ENCODE peak calls at places on chromosomes 5 and 9, in five cellular contexts. One of them, this sample, is unnamed.

GRCh38 chr5:134582281-134582680 is 50.3 kb downstream of the SAR1B start:
- DNase-seq in AG04450: no peak
- DNase-seq in choroid plexus epithelial cell: no peak
- DNase-seq in CD8-positive, alpha-beta T cell: no peak
- DNase-seq in right lobe of liver: no peak
- DNase-seq in this sample: no peak

GRCh38 chr9:125439434-125440272 is 178.0 kb downstream of the GAPVD1 start:
- DNase-seq in AG04450: no peak
- DNase-seq in choroid plexus epithelial cell: no peak
- DNase-seq in CD8-positive, alpha-beta T cell: no peak
- DNase-seq in right lobe of liver: no peak
- DNase-seq in this sample: no peak

GRCh38 chr5:137250421-137250820 is 248.7 kb downstream of the SPOCK1 start:
- DNase-seq in AG04450: no peak
- DNase-seq in choroid plexus epithelial cell: no peak
- DNase-seq in CD8-positive, alpha-beta T cell: no peak
- DNase-seq in right lobe of liver: no peak
- DNase-seq in this sample: no peak

GRCh38 chr5:329106-329757 is 7.7 kb downstream of the AHRR start:
- DNase-seq in AG04450: no peak
- DNase-seq in choroid plexus epithelial cell: no peak
- DNase-seq in CD8-positive, alpha-beta T cell: no peak
- DNase-seq in right lobe of liver: no peak
- DNase-seq in this sample: no peak

GRCh38 chr5:124420952-124421351 is 325.5 kb downstream of the ZNF608 start:
- DNase-seq in AG04450: no peak
- DNase-seq in choroid plexus epithelial cell: no peak
- DNase-seq in CD8-positive, alpha-beta T cell: no peak
- DNase-seq in right lobe of liver: no peak
- DNase-seq in this sample: no peak

GRCh38 chr5:8333977-8334376 is 465.0 kb downstream of the MTRR start:
- DNase-seq in AG04450: no peak
- DNase-seq in choroid plexus epithelial cell: peak
- DNase-seq in CD8-positive, alpha-beta T cell: no peak
- DNase-seq in right lobe of liver: no peak
- DNase-seq in this sample: no peak

GRCh38 chr9:127300886-127301447 is 36.4 kb downstream of the GARNL3 start:
- DNase-seq in AG04450: no peak
- DNase-seq in choroid plexus epithelial cell: no peak
- DNase-seq in CD8-positive, alpha-beta T cell: no peak
- DNase-seq in right lobe of liver: no peak
- DNase-seq in this sample: no peak

GRCh38 chr5:79886456-79886855 is 104.6 kb downstream of the MTX3 start:
- DNase-seq in AG04450: no peak
- DNase-seq in choroid plexus epithelial cell: no peak
- DNase-seq in CD8-positive, alpha-beta T cell: no peak
- DNase-seq in right lobe of liver: no peak
- DNase-seq in this sample: no peak

GRCh38 chr5:163953883-163954282 is 448.5 kb downstream of the MAT2B start:
- DNase-seq in AG04450: no peak
- DNase-seq in choroid plexus epithelial cell: no peak
- DNase-seq in CD8-positive, alpha-beta T cell: no peak
- DNase-seq in right lobe of liver: no peak
- DNase-seq in this sample: no peak

GRCh38 chr9:127955294-127956015 is 17.8 kb upstream of the DPM2 start:
- DNase-seq in AG04450: no peak
- DNase-seq in choroid plexus epithelial cell: no peak
- DNase-seq in CD8-positive, alpha-beta T cell: peak
- DNase-seq in right lobe of liver: peak
- DNase-seq in this sample: no peak

GRCh38 chr9:27003406-27004147 is 1.9 kb downstream of the LRRC19 start:
- DNase-seq in AG04450: no peak
- DNase-seq in choroid plexus epithelial cell: no peak
- DNase-seq in CD8-positive, alpha-beta T cell: no peak
- DNase-seq in right lobe of liver: no peak
- DNase-seq in this sample: no peak

GRCh38 chr5:15249152-15249551 is 250.8 kb upstream of the FBXL7 start:
- DNase-seq in AG04450: peak
- DNase-seq in choroid plexus epithelial cell: peak
- DNase-seq in CD8-positive, alpha-beta T cell: no peak
- DNase-seq in right lobe of liver: no peak
- DNase-seq in this sample: peak

GRCh38 chr5:111469293-111469896 is 42.9 kb downstream of the STARD4 start:
- DNase-seq in AG04450: no peak
- DNase-seq in choroid plexus epithelial cell: no peak
- DNase-seq in CD8-positive, alpha-beta T cell: no peak
- DNase-seq in right lobe of liver: no peak
- DNase-seq in this sample: no peak

GRCh38 chr5:33370135-33370472 is 70.7 kb upstream of the TARS1 start:
- DNase-seq in AG04450: peak
- DNase-seq in choroid plexus epithelial cell: peak
- DNase-seq in CD8-positive, alpha-beta T cell: no peak
- DNase-seq in right lobe of liver: no peak
- DNase-seq in this sample: peak

GRCh38 chr5:52657231-52657645 is 130.5 kb upstream of the ITGA1 start:
- DNase-seq in AG04450: peak
- DNase-seq in choroid plexus epithelial cell: peak
- DNase-seq in CD8-positive, alpha-beta T cell: no peak
- DNase-seq in right lobe of liver: no peak
- DNase-seq in this sample: no peak

GRCh38 chr9:36905101-36906066 is 128.7 kb downstream of the PAX5 start:
- DNase-seq in AG04450: no peak
- DNase-seq in choroid plexus epithelial cell: no peak
- DNase-seq in CD8-positive, alpha-beta T cell: no peak
- DNase-seq in right lobe of liver: no peak
- DNase-seq in this sample: no peak

GRCh38 chr9:81596671-81597426 is 92.5 kb downstream of the TLE1 start:
- DNase-seq in AG04450: no peak
- DNase-seq in choroid plexus epithelial cell: no peak
- DNase-seq in CD8-positive, alpha-beta T cell: no peak
- DNase-seq in right lobe of liver: no peak
- DNase-seq in this sample: no peak

GRCh38 chr5:180785794-180786221 is 16.8 kb downstream of the MGAT1 start:
- DNase-seq in AG04450: peak
- DNase-seq in choroid plexus epithelial cell: peak
- DNase-seq in CD8-positive, alpha-beta T cell: no peak
- DNase-seq in right lobe of liver: no peak
- DNase-seq in this sample: no peak

GRCh38 chr9:76725181-76725580 is 39.1 kb upstream of the PCA3 start:
- DNase-seq in AG04450: no peak
- DNase-seq in choroid plexus epithelial cell: no peak
- DNase-seq in CD8-positive, alpha-beta T cell: no peak
- DNase-seq in right lobe of liver: no peak
- DNase-seq in this sample: no peak

GRCh38 chr5:55855509-55855908 is 4.4 kb downstream of the IL31RA start:
- DNase-seq in AG04450: no peak
- DNase-seq in choroid plexus epithelial cell: peak
- DNase-seq in CD8-positive, alpha-beta T cell: no peak
- DNase-seq in right lobe of liver: no peak
- DNase-seq in this sample: no peak

GRCh38 chr5:163565931-163566608 is 60.7 kb downstream of the MAT2B start:
- DNase-seq in AG04450: no peak
- DNase-seq in choroid plexus epithelial cell: peak
- DNase-seq in CD8-positive, alpha-beta T cell: peak
- DNase-seq in right lobe of liver: peak
- DNase-seq in this sample: no peak

GRCh38 chr9:89448381-89448780 is 49.5 kb downstream of the SEMA4D start:
- DNase-seq in AG04450: no peak
- DNase-seq in choroid plexus epithelial cell: no peak
- DNase-seq in CD8-positive, alpha-beta T cell: peak
- DNase-seq in right lobe of liver: no peak
- DNase-seq in this sample: no peak

GRCh38 chr9:137534256-137535119 is 15.7 kb downstream of the PNPLA7 start:
- DNase-seq in AG04450: no peak
- DNase-seq in choroid plexus epithelial cell: peak
- DNase-seq in CD8-positive, alpha-beta T cell: no peak
- DNase-seq in right lobe of liver: no peak
- DNase-seq in this sample: no peak

GRCh38 chr5:143506881-143507552 is 103.5 kb upstream of the NR3C1 start:
- DNase-seq in AG04450: peak
- DNase-seq in choroid plexus epithelial cell: peak
- DNase-seq in CD8-positive, alpha-beta T cell: no peak
- DNase-seq in right lobe of liver: no peak
- DNase-seq in this sample: peak

GRCh38 chr5:146388418-146388817 is 49.8 kb downstream of the POU4F3 start:
- DNase-seq in AG04450: no peak
- DNase-seq in choroid plexus epithelial cell: peak
- DNase-seq in CD8-positive, alpha-beta T cell: no peak
- DNase-seq in right lobe of liver: no peak
- DNase-seq in this sample: peak

GRCh38 chr5:141814064-141814982 is 63.9 kb downstream of the PCDH1 start:
- DNase-seq in AG04450: no peak
- DNase-seq in choroid plexus epithelial cell: peak
- DNase-seq in CD8-positive, alpha-beta T cell: peak
- DNase-seq in right lobe of liver: peak
- DNase-seq in this sample: no peak

GRCh38 chr9:74940600-74940999 is 12.1 kb downstream of the C9orf40 start:
- DNase-seq in AG04450: no peak
- DNase-seq in choroid plexus epithelial cell: no peak
- DNase-seq in CD8-positive, alpha-beta T cell: no peak
- DNase-seq in right lobe of liver: no peak
- DNase-seq in this sample: no peak

GRCh38 chr5:128536229-128536860 is 1.7 kb downstream of the FBN2 start:
- DNase-seq in AG04450: no peak
- DNase-seq in choroid plexus epithelial cell: peak
- DNase-seq in CD8-positive, alpha-beta T cell: no peak
- DNase-seq in right lobe of liver: no peak
- DNase-seq in this sample: no peak

GRCh38 chr9:1536522-1537170 is 478.5 kb upstream of the SMARCA2 start:
- DNase-seq in AG04450: no peak
- DNase-seq in choroid plexus epithelial cell: no peak
- DNase-seq in CD8-positive, alpha-beta T cell: no peak
- DNase-seq in right lobe of liver: no peak
- DNase-seq in this sample: no peak

GRCh38 chr5:131525805-131526204 is 109.2 kb downstream of the RAPGEF6 start:
- DNase-seq in AG04450: no peak
- DNase-seq in choroid plexus epithelial cell: no peak
- DNase-seq in CD8-positive, alpha-beta T cell: no peak
- DNase-seq in right lobe of liver: no peak
- DNase-seq in this sample: no peak

GRCh38 chr9:74946686-74947085 is 6.0 kb downstream of the C9orf40 start:
- DNase-seq in AG04450: no peak
- DNase-seq in choroid plexus epithelial cell: no peak
- DNase-seq in CD8-positive, alpha-beta T cell: no peak
- DNase-seq in right lobe of liver: no peak
- DNase-seq in this sample: no peak

GRCh38 chr5:45113726-45114125 is 305.0 kb downstream of the MRPS30 start:
- DNase-seq in AG04450: no peak
- DNase-seq in choroid plexus epithelial cell: no peak
- DNase-seq in CD8-positive, alpha-beta T cell: no peak
- DNase-seq in right lobe of liver: no peak
- DNase-seq in this sample: no peak

GRCh38 chr5:62340392-62340791 is 34.4 kb downstream of the KIF2A start:
- DNase-seq in AG04450: no peak
- DNase-seq in choroid plexus epithelial cell: peak
- DNase-seq in CD8-positive, alpha-beta T cell: no peak
- DNase-seq in right lobe of liver: no peak
- DNase-seq in this sample: no peak

GRCh38 chr5:156819967-156820581 is 30.0 kb upstream of the PPP1R2B start:
- DNase-seq in AG04450: no peak
- DNase-seq in choroid plexus epithelial cell: no peak
- DNase-seq in CD8-positive, alpha-beta T cell: no peak
- DNase-seq in right lobe of liver: no peak
- DNase-seq in this sample: no peak

GRCh38 chr5:156812959-156813358 is 37.1 kb upstream of the PPP1R2B start:
- DNase-seq in AG04450: no peak
- DNase-seq in choroid plexus epithelial cell: no peak
- DNase-seq in CD8-positive, alpha-beta T cell: no peak
- DNase-seq in right lobe of liver: no peak
- DNase-seq in this sample: no peak

GRCh38 chr5:156819537-156819936 is 30.6 kb upstream of the PPP1R2B start:
- DNase-seq in AG04450: no peak
- DNase-seq in choroid plexus epithelial cell: no peak
- DNase-seq in CD8-positive, alpha-beta T cell: no peak
- DNase-seq in right lobe of liver: no peak
- DNase-seq in this sample: no peak

GRCh38 chr5:156815988-156816599 is 34.0 kb upstream of the PPP1R2B start:
- DNase-seq in AG04450: no peak
- DNase-seq in choroid plexus epithelial cell: peak
- DNase-seq in CD8-positive, alpha-beta T cell: no peak
- DNase-seq in right lobe of liver: no peak
- DNase-seq in this sample: no peak
- TF ChIP-seq CTCF in AG04450: peak
- TF ChIP-seq CTCF in choroid plexus epithelial cell: peak
- TF ChIP-seq CTCF in CD8-positive, alpha-beta T cell: no peak
- TF ChIP-seq CTCF in right lobe of liver: peak
- TF ChIP-seq CTCF in this sample: peak

DNA sequence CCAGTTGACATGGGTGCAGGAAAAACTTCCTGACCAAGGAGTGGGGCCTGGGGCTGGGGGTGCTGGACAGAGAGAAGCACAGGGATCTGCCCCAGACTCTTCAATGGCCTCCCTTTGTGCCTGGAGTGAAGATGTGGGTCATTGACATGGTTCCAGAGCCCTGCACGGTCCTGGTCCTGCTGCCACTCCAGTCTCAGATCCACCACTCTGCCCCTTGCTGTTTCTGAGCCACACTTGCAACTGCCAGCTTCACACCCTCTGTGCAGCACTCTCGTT is 10.1 kb downstream of the PIP5K1B start:
- DNase-seq in AG04450: no peak
- DNase-seq in choroid plexus epithelial cell: no peak
- DNase-seq in CD8-positive, alpha-beta T cell: no peak
- DNase-seq in right lobe of liver: no peak
- DNase-seq in this sample: no peak
- H3K4me3 ChIP-seq in AG04450: no peak
- H3K4me3 ChIP-seq in choroid plexus epithelial cell: no peak
- H3K4me3 ChIP-seq in CD8-positive, alpha-beta T cell: no peak
- H3K4me3 ChIP-seq in right lobe of liver: no peak
- H3K4me3 ChIP-seq in this sample: no peak

GRCh38 chr9:118928723-118929122 is 440.5 kb downstream of the BRINP1 start:
- DNase-seq in AG04450: no peak
- DNase-seq in choroid plexus epithelial cell: no peak
- DNase-seq in CD8-positive, alpha-beta T cell: no peak
- DNase-seq in right lobe of liver: no peak
- DNase-seq in this sample: no peak

GRCh38 chr9:118929317-118929716 is 439.9 kb downstream of the BRINP1 start:
- DNase-seq in AG04450: no peak
- DNase-seq in choroid plexus epithelial cell: peak
- DNase-seq in CD8-positive, alpha-beta T cell: no peak
- DNase-seq in right lobe of liver: no peak
- DNase-seq in this sample: peak

DNA sequence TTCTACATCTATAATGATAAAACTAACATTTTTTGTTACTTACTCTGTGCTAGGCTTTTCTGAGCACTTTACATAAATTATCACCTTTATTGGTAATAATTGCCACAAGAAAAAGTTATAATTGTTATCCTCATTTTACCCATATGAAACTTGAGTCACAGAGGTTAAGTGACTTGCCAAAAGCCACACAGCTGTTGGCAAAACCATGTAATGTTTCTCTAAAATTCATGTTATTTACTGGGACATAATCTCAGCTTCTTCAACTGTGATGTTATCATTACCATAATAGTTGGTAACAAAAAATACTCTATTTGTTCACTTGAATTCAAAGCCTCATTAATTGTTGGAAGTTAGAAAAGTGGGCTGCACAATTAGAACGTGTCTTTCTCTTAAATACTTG is 437.3 kb downstream of the BRINP1 start:
- DNase-seq in AG04450: no peak
- DNase-seq in choroid plexus epithelial cell: no peak
- DNase-seq in CD8-positive, alpha-beta T cell: no peak
- DNase-seq in right lobe of liver: no peak
- DNase-seq in this sample: no peak
- TF ChIP-seq CTCF in AG04450: no peak
- TF ChIP-seq CTCF in choroid plexus epithelial cell: no peak
- TF ChIP-seq CTCF in CD8-positive, alpha-beta T cell: no peak
- TF ChIP-seq CTCF in right lobe of liver: no peak
- TF ChIP-seq CTCF in this sample: no peak

GRCh38 chr5:58545912-58546311 is 37.0 kb upstream of the RAB3C start:
- DNase-seq in AG04450: no peak
- DNase-seq in choroid plexus epithelial cell: no peak
- DNase-seq in CD8-positive, alpha-beta T cell: no peak
- DNase-seq in right lobe of liver: no peak
- DNase-seq in this sample: no peak
- H3K4me3 ChIP-seq in AG04450: no peak
- H3K4me3 ChIP-seq in choroid plexus epithelial cell: no peak
- H3K4me3 ChIP-seq in CD8-positive, alpha-beta T cell: no peak
- H3K4me3 ChIP-seq in right lobe of liver: no peak
- H3K4me3 ChIP-seq in this sample: no peak

This sample was measured in AG04449.